ENCODE peak calls at places on chromosomes 13 and 19, in four cellular contexts. C, F, O and A are unnamed samples.

GRCh38 chr19:23055946-23056345 is 53.0 kb upstream of the ZNF728 start:
- DNase-seq in O (no peak), C (no peak), F (no peak), A (no peak)

GRCh38 chr19:5103812-5104410 is 135.0 kb downstream of the KDM4B start:
- DNase-seq in F (peak; percentile 88), O (no peak), C (no peak), A (no peak)

GRCh38 chr13:113742000-113742441 is 17.0 kb upstream of the TMEM255B start:
- DNase-seq in F (peak; percentile 18), O (no peak), C (no peak), A (peak; percentile 24)

GRCh38 chr13:57340878-57341277 is 173.9 kb downstream of the PRR20E start:
- DNase-seq in O (no peak), C (no peak), F (no peak), A (no peak)

GRCh38 chr13:101416181-101417042 is at the start of gene NALCN:
- DNase-seq in C (no peak), O (no peak), F (peak; percentile 28), A (no peak)

GRCh38 chr13:42707003-42707402 is 74.4 kb upstream of the FAM216B start:
- DNase-seq in C (no peak), F (no peak), O (no peak), A (peak; percentile 28)

GRCh38 chr19:1286859-1287621 is 1.4 kb downstream of the EFNA2 start:
- DNase-seq in O (no peak), F (no peak), C (no peak), A (no peak)

GRCh38 chr13:64591981-64592380 is 2638.2 kb downstream of the PCDH9 start:
- DNase-seq in C (no peak), F (no peak), O (peak; percentile 9), A (peak; percentile 15)

GRCh38 chr19:36646746-36647145 is 19.9 kb downstream of the ZNF461 start:
- DNase-seq in C (no peak), F (no peak), O (no peak), A (no peak)

GRCh38 chr13:112165712-112166111 is 98.8 kb downstream of the SOX1 start:
- DNase-seq in O (no peak), F (no peak), C (no peak), A (no peak)

GRCh38 chr19:28641395-28641794 is 571.6 kb downstream of the UQCRFS1 start:
- DNase-seq in F (no peak), O (no peak), C (no peak), A (no peak)

GRCh38 chr19:56476671-56477428 is at the start of gene ZNF667:
- DNase-seq in O (peak; percentile 21), C (no peak), F (no peak), A (peak; percentile 66)

GRCh38 chr19:44747739-44748425 is 626 bp upstream of the BCL3 start:
- DNase-seq in O (no peak), F (peak; percentile 69), C (no peak), A (no peak)

GRCh38 chr13:111909501-111909900 is 157.4 kb upstream of the SOX1 start:
- DNase-seq in F (no peak), C (no peak), O (no peak), A (no peak)

GRCh38 chr19:53365134-53365898 is at the start of gene ZNF525:
- DNase-seq in O (peak; percentile 36), C (peak; percentile 94), F (peak; percentile 93), A (peak; percentile 39)

GRCh38 chr13:36131931-36132297 is 732 bp upstream of the DCLK1 start:
- DNase-seq in F (peak; percentile 18), O (no peak), C (no peak), A (no peak)

GRCh38 chr13:95677564-95678386 is 836 bp downstream of the DNAJC3 start:
- DNase-seq in C (no peak), O (no peak), F (no peak), A (no peak)

GRCh38 chr19:14361824-14362223 is 19.4 kb upstream of the ADGRE5 start:
- DNase-seq in C (no peak), O (no peak), F (no peak), A (no peak)

GRCh38 chr13:39451301-39451700 is 151.7 kb downstream of the LHFPL6 start:
- DNase-seq in C (no peak), O (peak; percentile 32), F (no peak), A (peak; percentile 47)

GRCh38 chr13:99929866-99930265 is 41.7 kb downstream of the ZIC5 start:
- DNase-seq in C (no peak), F (no peak), O (no peak), A (peak; percentile 21)

GRCh38 chr13:45833663-45834062 is 17.9 kb downstream of the SIAH3 start:
- DNase-seq in O (peak; percentile 7), C (no peak), F (peak; percentile 64), A (peak; percentile 69)

GRCh38 chr19:1780272-1780957 is 27.1 kb downstream of the ONECUT3 start:
- DNase-seq in F (no peak), C (no peak), O (no peak), A (no peak)

GRCh38 chr19:2266183-2266993 is 10.2 kb upstream of the JSRP1 start:
- DNase-seq in C (no peak), O (no peak), F (peak; percentile 82), A (peak; percentile 15)

GRCh38 chr13:75480691-75481175 is 1.2 kb downstream of the TBC1D4 start:
- DNase-seq in F (peak; percentile 84), O (no peak), C (no peak), A (no peak)

GRCh38 chr13:21297452-21297851 is 121.0 kb downstream of the MRPL57 start:
- DNase-seq in C (no peak), F (no peak), O (peak; percentile 1), A (no peak)

GRCh38 chr19:44435441-44435840 is 12.8 kb downstream of the ZNF229 start:
- DNase-seq in C (no peak), O (no peak), F (no peak), A (no peak)

GRCh38 chr19:30365121-30365800 is 6.9 kb upstream of the ZNF536 start:
- DNase-seq in F (no peak), O (no peak), C (no peak), A (no peak)

GRCh38 chr13:60152904-60153303 is 10.8 kb downstream of the DIAPH3 start:
- DNase-seq in O (no peak), C (no peak), F (no peak), A (no peak)

GRCh38 chr19:42469311-42470239 is 26.8 kb upstream of the CXCL17 start:
- DNase-seq in O (no peak), C (no peak), F (no peak), A (no peak)

GRCh38 chr13:113324336-113324882 is 27.4 kb downstream of the LAMP1 start:
- DNase-seq in C (no peak), O (no peak), F (no peak), A (no peak)

GRCh38 chr19:18308051-18308947 is 14.6 kb downstream of the LSM4 start:
- DNase-seq in O (no peak), F (no peak), C (no peak), A (no peak)

GRCh38 chr13:94330552-94331071 is 148.9 kb downstream of the DCT start:
- DNase-seq in O (no peak), F (no peak), C (no peak), A (no peak)

GRCh38 chr13:40440990-40441820 is 225.2 kb downstream of the FOXO1 start:
- DNase-seq in C (no peak), O (no peak), F (peak; percentile 92), A (peak; percentile 90)

GRCh38 chr19:15812059-15812722 is 3.3 kb downstream of the OR10H1 start:
- DNase-seq in F (no peak), O (no peak), C (peak; percentile 9), A (no peak)

GRCh38 chr19:10748924-10749434 is 31.1 kb downstream of the DNM2 start:
- DNase-seq in C (no peak), F (peak; percentile 96), O (no peak), A (no peak)

GRCh38 chr13:106986033-106986484 is 418.1 kb upstream of the ARGLU1 start:
- DNase-seq in C (no peak), F (no peak), O (peak; percentile 58), A (no peak)

GRCh38 chr19:44785993-44786392 is 8.3 kb downstream of the CBLC start:
- DNase-seq in F (no peak), C (no peak), O (no peak), A (no peak)

GRCh38 chr19:29525901-29526729 is at the start of gene VSTM2B:
- DNase-seq in F (no peak), O (no peak), C (no peak), A (no peak)

GRCh38 chr19:13100871-13101589 is 1.6 kb downstream of the LYL1 start:
- DNase-seq in O (no peak), C (no peak), F (no peak), A (no peak)